ENCODE peak calls at places on chromosomes 5 and 9, in four cellular contexts. N is A673, O is lung, A is coronary artery. W is an unnamed sample.

GRCh38 chr9:109520475-109521132 is 22.5 kb upstream of the PTPN3 start:
- DNase-seq in N (peak), O (peak), A (no peak), W (peak)

GRCh38 chr9:115220339-115221009 is 102.5 kb upstream of the TNC start:
- DNase-seq in O (no peak), N (peak), A (no peak), W (no peak)

GRCh38 chr5:53249529-53249928 is 140.0 kb upstream of the MOCS2 start:
- DNase-seq in O (no peak), A (no peak), N (no peak), W (peak)

GRCh38 chr5:102832445-102832844 is 77.3 kb downstream of the PAM start:
- DNase-seq in O (no peak), N (no peak), A (no peak), W (peak)

GRCh38 chr9:69874301-69875060 is 53.9 kb downstream of the CFAP95 start:
- DNase-seq in O (no peak), N (no peak), A (no peak), W (peak)

GRCh38 chr5:91266184-91266705 is 116.9 kb downstream of the ARRDC3 start:
- DNase-seq in O (no peak), N (peak), A (no peak), W (peak)

GRCh38 chr5:68739752-68740151 is 354.1 kb upstream of the SLC30A5 start:
- DNase-seq in O (no peak), N (no peak), A (no peak), W (no peak)

GRCh38 chr5:171449426-171449825 is 30.0 kb downstream of the FGF18 start:
- DNase-seq in N (no peak), O (no peak), A (no peak), W (no peak)

GRCh38 chr9:102832814-102833213 is 162.3 kb upstream of the CYLC2 start:
- DNase-seq in A (no peak), O (no peak), N (no peak), W (no peak)

GRCh38 chr9:70435948-70436347 is 21.5 kb upstream of the KLF9 start:
- DNase-seq in O (no peak), A (no peak), N (peak), W (peak)

GRCh38 chr5:18220631-18221030 is 586.4 kb downstream of the TAF11L14 start:
- DNase-seq in A (no peak), O (no peak), N (peak), W (peak)

GRCh38 chr9:97740848-97741821 is 44.0 kb upstream of the XPA start:
- DNase-seq in O (peak), N (peak), A (peak), W (peak)

GRCh38 chr9:113613815-113614413 is 150.4 kb downstream of the RGS3 start:
- DNase-seq in N (no peak), A (no peak), O (no peak), W (no peak)

GRCh38 chr5:159826351-159827222 is 89.7 kb upstream of the ADRA1B start:
- DNase-seq in O (peak), A (no peak), N (no peak), W (peak)

GRCh38 chr5:139925650-139926640 is 117.2 kb downstream of the NRG2 start:
- DNase-seq in N (no peak), O (no peak), A (no peak), W (no peak)

GRCh38 chr5:7756453-7756852 is 94.5 kb downstream of the CFAP90 start:
- DNase-seq in N (no peak), A (no peak), O (no peak), W (no peak)

GRCh38 chr5:50745221-50745620 is 78.8 kb downstream of the PARP8 start:
- DNase-seq in A (no peak), O (no peak), N (no peak), W (no peak)

GRCh38 chr5:177335043-177335700 is 16.3 kb downstream of the LMAN2 start:
- DNase-seq in N (no peak), A (no peak), O (no peak), W (no peak)

GRCh38 chr9:120659617-120660169 is 54.6 kb downstream of the MEGF9 start:
- DNase-seq in N (no peak), A (no peak), O (no peak), W (no peak)

GRCh38 chr9:123335227-123335985 is 20.6 kb upstream of the CRB2 start:
- DNase-seq in O (peak), A (no peak), N (peak), W (peak)

GRCh38 chr5:147234825-147235635 is at the start of gene STK32A:
- DNase-seq in N (peak), O (peak), A (peak), W (peak)

GRCh38 chr9:19583890-19584289 is 175.1 kb downstream of the ACER2 start:
- DNase-seq in A (no peak), O (no peak), N (no peak), W (no peak)

GRCh38 chr9:136944094-136944518 is 432 bp downstream of the FBXW5 start:
- DNase-seq in A (no peak), N (peak), O (no peak), W (peak)

GRCh38 chr5:60036539-60036938 is 143.0 kb upstream of the PDE4D start:
- DNase-seq in N (no peak), A (no peak), O (no peak), W (no peak)

GRCh38 chr5:15763754-15764153 is 263.8 kb downstream of the FBXL7 start:
- DNase-seq in N (no peak), A (no peak), O (no peak), W (peak)

GRCh38 chr9:107423540-107423939 is 66.0 kb downstream of the KLF4 start:
- DNase-seq in N (no peak), O (peak), A (no peak), W (no peak)

GRCh38 chr5:43255704-43256103 is 57.5 kb downstream of the HMGCS1 start:
- DNase-seq in A (no peak), N (no peak), O (no peak), W (no peak)

DNA sequence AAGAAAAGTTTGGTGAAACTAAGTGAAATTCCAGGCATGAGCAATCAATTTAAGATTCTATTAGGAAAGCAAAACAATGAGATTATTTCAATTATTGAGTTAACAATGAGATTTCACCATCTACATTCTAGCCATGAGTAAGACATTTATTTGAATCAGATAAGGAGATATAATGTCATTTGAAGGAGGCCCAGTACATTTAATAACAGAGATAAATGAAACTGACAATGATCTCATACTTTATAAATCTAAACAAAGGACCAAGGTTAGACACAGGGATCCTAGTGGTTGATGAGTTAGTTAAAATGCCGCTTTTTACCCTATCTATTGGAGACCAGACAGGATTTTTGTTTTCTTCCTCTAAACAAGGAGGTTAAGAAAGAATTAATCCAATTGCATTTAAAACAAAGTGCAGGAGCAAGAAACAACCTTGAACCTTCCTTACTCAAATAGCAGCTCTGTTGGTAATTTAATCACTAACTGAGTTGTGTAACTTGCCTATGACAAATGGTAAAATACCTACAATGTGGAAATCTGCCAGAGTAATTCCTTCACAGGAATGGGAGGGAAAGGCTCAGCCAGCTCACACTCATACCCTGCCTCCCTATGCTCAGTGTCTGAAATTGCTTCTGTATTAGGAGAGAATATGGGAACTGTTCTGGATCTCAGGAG is 103.5 kb upstream of the NR3C1 start:
- DNase-seq in O (no peak), A (no peak), N (peak), W (peak)
- TF ChIP-seq CTCF in O (no peak), A (no peak), N (no peak), W (peak)

DNA sequence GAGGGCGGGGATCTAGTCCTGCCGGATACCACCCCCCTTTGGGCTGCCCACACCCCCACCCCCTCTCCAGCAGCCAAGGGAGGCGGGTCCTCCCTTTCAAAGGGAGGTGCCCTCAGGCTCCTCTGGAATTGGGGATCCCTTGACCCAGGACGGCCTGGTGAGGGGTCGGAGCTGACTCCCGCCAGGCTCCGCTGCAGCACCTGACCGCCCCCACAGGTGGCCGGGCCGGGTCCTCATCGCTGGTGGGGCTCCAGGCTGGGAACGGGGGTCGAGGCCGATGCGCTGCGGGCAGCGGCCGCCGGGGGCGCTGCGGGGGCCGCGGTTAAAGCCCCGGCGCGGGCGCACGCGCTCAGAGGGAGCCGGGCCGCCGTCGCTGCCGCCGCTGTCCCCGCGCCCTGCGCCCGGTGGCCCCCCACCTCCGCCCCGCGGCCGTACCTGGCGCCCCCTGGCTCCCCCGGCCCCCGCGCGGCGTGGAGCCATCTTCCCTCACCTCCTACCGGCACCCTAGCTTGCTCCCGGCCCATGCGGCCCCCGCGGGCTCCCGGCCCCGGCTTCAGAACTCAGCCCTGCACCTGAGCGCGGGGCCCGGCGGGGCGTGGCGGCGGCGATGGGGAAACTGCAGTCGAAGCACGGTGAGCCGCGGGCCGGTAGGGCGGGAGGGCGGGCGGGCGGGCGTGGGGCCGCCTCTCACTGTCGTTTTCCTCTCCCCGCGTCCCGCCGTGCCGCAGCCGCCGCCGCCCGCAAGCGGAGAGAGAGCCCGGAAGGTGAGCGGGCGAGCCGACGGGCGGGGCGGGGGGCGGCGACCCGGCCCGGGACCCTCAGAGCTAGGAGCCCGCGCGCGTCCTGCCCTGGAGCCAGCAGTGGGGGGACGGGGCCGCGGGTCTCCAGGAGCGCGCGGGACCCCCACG is at the start of gene NKD2:
- DNase-seq in O (no peak), N (peak), A (no peak), W (no peak)
- TF ChIP-seq CTCF in O (no peak), N (peak), A (no peak), W (no peak)

DNA sequence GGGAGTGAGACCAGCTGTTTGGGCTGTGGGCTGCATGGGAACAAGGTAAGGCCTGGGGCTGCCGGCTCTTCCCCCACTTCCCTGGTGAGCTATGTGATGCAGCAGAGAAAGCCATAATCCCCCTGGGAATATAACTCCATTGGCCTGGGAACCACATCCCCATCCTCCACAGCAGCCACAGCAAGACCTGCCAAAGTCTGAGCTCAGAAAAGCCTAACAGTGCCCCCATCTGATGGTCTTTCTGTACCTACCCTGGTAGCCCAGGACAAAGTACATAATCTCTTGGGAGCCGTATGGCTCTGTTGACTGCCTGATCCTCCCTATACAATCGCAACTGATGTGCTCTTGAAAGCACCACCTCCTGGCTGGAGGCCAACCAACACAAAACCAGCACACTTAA is 432.6 kb downstream of the CDH18 start:
- DNase-seq in N (no peak), A (no peak), O (no peak), W (no peak)
- TF ChIP-seq CTCF in N (no peak), A (no peak), O (no peak), W (no peak)

GRCh38 chr5:113205807-113206206 is 229.0 kb downstream of the TSSK1B start:
- DNase-seq in A (no peak), N (no peak), O (no peak), W (no peak)
- TF ChIP-seq CTCF in A (no peak), N (peak), O (no peak), W (no peak)

DNA sequence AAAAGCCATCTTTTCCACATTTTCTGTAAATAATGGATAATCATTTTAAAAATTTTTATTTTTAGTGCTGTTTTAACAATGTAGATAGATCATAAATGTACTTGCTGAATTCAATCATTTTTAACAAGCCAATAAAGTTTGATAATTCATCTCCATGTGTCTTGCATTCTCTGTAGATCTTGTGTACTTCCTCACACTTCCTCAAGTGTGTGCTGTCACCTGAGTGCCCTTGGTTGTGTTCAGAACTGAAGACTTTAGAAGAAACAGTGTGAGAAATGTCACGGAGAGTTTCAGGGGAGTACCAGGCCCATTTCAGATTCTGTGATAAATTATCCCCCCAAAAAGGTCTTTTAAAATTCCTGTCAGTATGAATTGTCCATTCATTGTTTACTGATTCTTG is 146.0 kb downstream of the NTRK2 start:
- DNase-seq in A (no peak), O (no peak), N (no peak), W (no peak)
- TF ChIP-seq CTCF in A (no peak), O (no peak), N (no peak), W (no peak)

GRCh38 chr9:127224178-127224882 is 40.2 kb upstream of the GARNL3 start:
- DNase-seq in A (peak), O (peak), N (peak), W (peak)
- TF ChIP-seq CTCF in A (no peak), O (no peak), N (no peak), W (no peak)

GRCh38 chr5:133365326-133365725 is 247.0 kb downstream of the FSTL4 start:
- DNase-seq in N (peak), A (no peak), O (no peak), W (no peak)
- TF ChIP-seq CTCF in N (peak), A (no peak), O (no peak), W (peak)

DNA sequence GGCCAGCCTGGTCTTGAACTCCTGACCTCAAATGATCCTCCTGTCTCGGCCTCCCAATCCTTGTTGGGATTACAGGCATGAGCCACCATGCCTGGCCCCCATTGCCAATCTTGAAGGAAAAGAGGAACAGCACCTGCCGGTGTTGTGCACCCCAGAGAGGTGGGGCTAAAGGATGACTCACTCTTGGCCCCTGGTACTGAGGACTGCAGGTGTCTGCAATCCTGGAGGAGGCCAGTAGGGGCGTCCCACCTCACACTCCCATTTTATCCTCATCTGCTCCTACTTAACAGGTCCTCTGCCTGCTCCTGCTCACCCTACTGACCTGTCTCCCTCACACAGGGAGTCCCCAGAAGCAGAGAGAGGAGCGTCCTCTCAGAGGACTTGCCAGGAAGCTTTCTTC is 390.4 kb downstream of the ARHGEF28 start:
- DNase-seq in N (no peak), A (no peak), O (no peak), W (no peak)
- TF ChIP-seq CTCF in N (peak), A (no peak), O (no peak), W (peak)

GRCh38 chr9:98989036-98990000 is 45.6 kb downstream of the COL15A1 start:
- DNase-seq in O (peak), N (peak), A (peak), W (peak)
- TF ChIP-seq CTCF in O (no peak), N (no peak), A (no peak), W (peak)

DNA sequence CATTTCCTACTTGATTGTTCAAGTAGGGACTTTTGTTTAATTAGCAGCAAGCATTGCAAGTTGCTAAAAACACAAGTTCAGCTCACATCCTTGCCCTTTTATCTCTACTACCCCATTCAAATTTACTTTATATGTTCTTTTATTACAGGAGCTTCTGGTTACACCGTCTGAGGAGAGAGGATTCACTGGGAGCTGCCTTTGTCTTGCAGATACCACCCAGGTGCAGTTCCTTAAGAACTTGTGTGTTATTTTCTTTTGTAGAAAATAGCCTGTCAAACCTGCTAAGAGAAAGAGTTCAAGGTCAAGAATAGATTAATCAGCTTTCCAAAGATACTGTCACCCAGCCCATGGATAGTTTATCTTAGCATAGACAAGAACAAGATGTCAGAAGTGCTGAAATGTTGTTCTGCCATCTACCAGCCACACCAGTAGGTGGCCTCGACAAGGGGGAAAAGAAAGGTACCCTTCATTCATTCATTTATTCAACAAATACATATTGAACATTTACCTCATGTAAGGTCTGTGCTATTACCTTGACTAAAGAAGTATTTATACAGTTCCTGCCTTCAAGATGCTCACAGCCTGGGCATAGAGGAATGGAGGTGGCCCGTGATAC is 750.3 kb downstream of the MAT2B start:
- DNase-seq in N (no peak), O (no peak), A (no peak), W (no peak)
- TF ChIP-seq CTCF in N (no peak), O (no peak), A (no peak), W (peak)

W was measured in fibroblast of mammary gland.